ENCODE peak calls at places on chromosome 22, in eight cellular contexts. B is tibial nerve, V is uterus, X is colonic mucosa, G is psoas muscle, I is BE2C, K is GM12878, N is MM.1S. D is an unnamed sample.
A peak's percentile ranks its signal among the peaks of the same experiment; 100 is the strongest.

GRCh38 chr22:35728639-35729308 is 11.1 kb downstream of the APOL5 start:
- DNase-seq in B (no peak), V (no peak), X (peak; percentile 72), G (no peak), I (no peak), K (no peak), N (no peak), D (no peak)

GRCh38 chr22:26756675-26757293 is 99.4 kb downstream of the MIAT start:
- DNase-seq in B (peak; percentile 40), V (peak; percentile 36), X (peak; percentile 37), G (peak; percentile 66), I (peak; percentile 75), K (no peak), N (peak; percentile 33), D (peak; percentile 36)

GRCh38 chr22:31748490-31748889 is 1.4 kb downstream of the PRR14L start:
- DNase-seq in B (no peak), V (no peak), X (no peak), G (no peak), I (no peak), K (no peak), N (no peak), D (no peak)

GRCh38 chr22:29167032-29167911 is 38.4 kb upstream of the EMID1 start:
- DNase-seq in B (no peak), V (no peak), X (no peak), G (no peak), I (no peak), K (peak; percentile 100), N (peak; percentile 85), D (peak; percentile 12)

GRCh38 chr22:25746012-25746373 is 4.0 kb downstream of the MYO18B start:
- DNase-seq in B (no peak), V (no peak), X (no peak), G (no peak), I (no peak), K (no peak), N (no peak), D (no peak)

GRCh38 chr22:32544953-32545558 is 70.4 kb downstream of the FBXO7 start:
- DNase-seq in B (no peak), V (no peak), X (no peak), G (no peak), I (no peak), K (no peak), N (no peak), D (no peak)

GRCh38 chr22:40749006-40749405 is 69.7 kb downstream of the MCHR1 start:
- DNase-seq in B (no peak), V (no peak), X (no peak), G (no peak), I (no peak), K (no peak), N (no peak), D (no peak)

GRCh38 chr22:45612940-45613339 is 58.7 kb upstream of the ATXN10 start:
- DNase-seq in B (no peak), V (no peak), X (no peak), G (peak; percentile 64), I (peak; percentile 46), K (no peak), N (no peak), D (no peak)

GRCh38 chr22:25203082-25203481 is 3.4 kb downstream of the CRYBB3 start:
- DNase-seq in B (no peak), V (no peak), X (no peak), G (no peak), I (no peak), K (no peak), N (no peak), D (no peak)

GRCh38 chr22:45638197-45638596 is 33.4 kb upstream of the ATXN10 start:
- DNase-seq in B (no peak), V (no peak), X (no peak), G (no peak), I (no peak), K (no peak), N (no peak), D (no peak)

GRCh38 chr22:27986459-27986858 is 67.4 kb upstream of the PITPNB start:
- DNase-seq in B (no peak), V (no peak), X (no peak), G (no peak), I (no peak), K (no peak), N (no peak), D (no peak)

GRCh38 chr22:20013382-20013871 is 3.2 kb downstream of the ARVCF start:
- DNase-seq in B (peak; percentile 37), V (peak; percentile 48), X (peak; percentile 43), G (peak; percentile 88), I (peak; percentile 94), K (no peak), N (no peak), D (no peak)

GRCh38 chr22:33883961-33884808 is 36.1 kb downstream of the LARGE1 start:
- DNase-seq in B (no peak), V (no peak), X (no peak), G (peak; percentile 68), I (no peak), K (no peak), N (no peak), D (no peak)

GRCh38 chr22:49850959-49851815 is 2.5 kb upstream of the ZBED4 start:
- DNase-seq in B (no peak), V (no peak), X (no peak), G (no peak), I (no peak), K (no peak), N (no peak), D (no peak)
- H3K27me3 ChIP-seq in B (peaks cover 46% of the 10 kb centered on the region), V (peaks cover 21% of the 10 kb centered on the region), X (peaks cover 30% of the 10 kb centered on the region), G (peaks cover 34% of the 10 kb centered on the region), I (peaks cover 43% of the 10 kb centered on the region), K (peaks cover 6% of the 10 kb centered on the region), N (peaks cover 21% of the 10 kb centered on the region), D (no peaks in the 10 kb centered on the region)

GRCh38 chr22:22384267-22384666 is 124.3 kb downstream of the ZNF280B start:
- DNase-seq in B (no peak), V (no peak), X (no peak), G (no peak), I (no peak), K (no peak), N (no peak), D (no peak)
- H3K27me3 ChIP-seq in B (peaks cover 4% of the 10 kb centered on the region), V (no peaks in the 10 kb centered on the region), X (no peaks in the 10 kb centered on the region), G (peaks cover 18% of the 10 kb centered on the region), I (peaks cover 44% of the 10 kb centered on the region), K (no peaks in the 10 kb centered on the region), N (peaks cover 3% of the 10 kb centered on the region), D (no peaks in the 10 kb centered on the region)

GRCh38 chr22:42282252-42282942 is 11.9 kb upstream of the TCF20 start:
- DNase-seq in B (no peak), V (no peak), X (no peak), G (peak; percentile 41), I (no peak), K (no peak), N (no peak), D (no peak)

GRCh38 chr22:42281706-42282251 is 11.3 kb upstream of the TCF20 start:
- DNase-seq in B (no peak), V (no peak), X (no peak), G (peak; percentile 11), I (no peak), K (no peak), N (no peak), D (no peak)

GRCh38 chr22:42280836-42281235 is 10.4 kb upstream of the TCF20 start:
- DNase-seq in B (no peak), V (no peak), X (no peak), G (peak; percentile 32), I (no peak), K (no peak), N (no peak), D (no peak)

GRCh38 chr22:42280140-42280539 is 9.7 kb upstream of the TCF20 start:
- DNase-seq in B (no peak), V (no peak), X (no peak), G (no peak), I (no peak), K (no peak), N (no peak), D (no peak)

DNA sequence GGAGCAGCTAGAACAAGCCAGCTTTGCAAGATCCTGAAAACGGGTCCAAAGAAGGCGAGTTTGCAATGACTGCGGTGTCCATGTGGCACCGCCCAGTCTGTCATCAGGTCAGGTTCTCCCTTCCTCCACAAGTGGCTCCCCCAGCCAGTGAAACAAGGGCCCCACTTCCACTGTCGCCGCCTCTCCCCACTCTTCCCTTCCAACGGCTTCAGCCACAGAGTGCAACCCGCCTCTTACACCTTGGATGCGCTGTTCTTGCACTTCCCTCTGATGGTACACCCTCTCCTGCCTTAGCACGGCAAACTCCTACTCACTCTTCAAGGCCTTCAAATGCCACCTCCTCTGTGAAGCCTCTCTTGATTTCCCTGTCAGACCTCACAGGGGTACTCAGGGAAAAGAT is 10.8 kb upstream of the TCF20 start:
- DNase-seq in B (no peak), V (no peak), X (no peak), G (peak; percentile 24), I (no peak), K (no peak), N (no peak), D (no peak)
- H3K27me3 ChIP-seq in B (peaks cover 22% of the 10 kb centered on the region), V (no peaks in the 10 kb centered on the region), X (no peaks in the 10 kb centered on the region), G (peaks cover 69% of the 10 kb centered on the region), I (no peaks in the 10 kb centered on the region), K (peaks cover 5% of the 10 kb centered on the region), N (peaks cover 27% of the 10 kb centered on the region), D (no peaks in the 10 kb centered on the region)

GRCh38 chr22:47457021-47457420 is 694.6 kb downstream of the TBC1D22A start:
- DNase-seq in B (no peak), V (no peak), X (peak; percentile 9), G (no peak), I (no peak), K (no peak), N (no peak), D (no peak)

GRCh38 chr22:47458348-47458747 is 695.9 kb downstream of the TBC1D22A start:
- DNase-seq in B (no peak), V (no peak), X (peak; percentile 10), G (no peak), I (no peak), K (no peak), N (no peak), D (no peak)

GRCh38 chr22:47460870-47461269 is 698.4 kb downstream of the TBC1D22A start:
- DNase-seq in B (no peak), V (no peak), X (no peak), G (no peak), I (no peak), K (no peak), N (no peak), D (no peak)

GRCh38 chr22:47456031-47456430 is 693.6 kb downstream of the TBC1D22A start:
- DNase-seq in B (no peak), V (no peak), X (no peak), G (no peak), I (no peak), K (no peak), N (no peak), D (no peak)

DNA sequence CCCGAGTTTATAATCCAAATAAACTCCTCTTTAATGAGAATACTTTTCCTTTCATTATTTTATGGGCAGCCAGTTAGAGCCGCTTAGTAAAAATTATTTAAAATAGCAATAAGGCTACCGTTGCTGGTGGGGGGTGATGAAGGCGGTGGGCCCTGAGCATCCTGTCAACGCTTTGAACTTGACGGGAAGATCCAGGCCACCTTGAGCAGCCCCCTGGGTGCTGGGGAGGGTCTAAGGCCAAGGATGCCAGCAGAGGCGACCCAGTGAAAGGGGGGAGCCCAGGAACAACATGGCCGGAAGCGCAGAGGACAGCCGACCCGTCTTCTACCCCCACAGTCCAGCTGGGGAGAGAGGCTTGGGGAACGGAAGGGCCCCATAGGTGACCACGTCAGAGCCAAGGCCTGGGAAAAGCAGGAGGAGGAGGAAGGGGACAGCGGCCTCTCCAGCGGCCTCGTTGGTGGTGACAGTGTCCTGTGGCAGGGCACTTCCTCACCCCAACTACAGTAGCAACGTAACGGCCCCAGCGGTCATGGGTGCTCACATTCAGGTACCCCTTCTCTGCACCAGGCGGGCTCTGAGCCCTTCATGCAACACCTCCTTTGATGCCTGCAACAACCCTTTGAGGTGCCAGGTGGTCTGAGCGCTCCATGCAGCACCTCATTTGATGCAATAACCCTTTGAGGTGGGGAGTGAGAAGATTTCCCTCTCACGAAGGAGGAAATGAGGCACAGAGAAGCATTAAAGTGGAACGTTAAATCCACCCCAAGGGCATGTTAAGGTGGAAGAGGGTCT is 695.3 kb downstream of the TBC1D22A start:
- DNase-seq in B (no peak), V (no peak), X (peak; percentile 2), G (no peak), I (no peak), K (no peak), N (no peak), D (no peak)
- H3K27me3 ChIP-seq in B (no peaks in the 10 kb centered on the region), V (no peaks in the 10 kb centered on the region), X (no peaks in the 10 kb centered on the region), G (peaks cover 1% of the 10 kb centered on the region), I (no peaks in the 10 kb centered on the region), K (no peaks in the 10 kb centered on the region), N (no peaks in the 10 kb centered on the region), D (no peaks in the 10 kb centered on the region)